ENCODE peak calls at places on chromosomes 3 and 15, in five cellular contexts. D, H, K, O and U are unnamed samples.

GRCh38 chr3:13838421-13838820 is 41.5 kb downstream of the WNT7A start:
- DNase-seq in D (no peak), H (no peak), K (no peak), O (no peak), U (no peak)

GRCh38 chr3:69536306-69537020 is 150.6 kb upstream of the FRMD4B start:
- DNase-seq in D (no peak), H (no peak), K (no peak), O (no peak), U (no peak)

GRCh38 chr3:128409621-128410581 is 56.8 kb downstream of the DNAJB8 start:
- DNase-seq in D (no peak), H (no peak), K (no peak), O (no peak), U (no peak)

GRCh38 chr15:38377547-38378161 is 76.3 kb upstream of the FAM98B start:
- DNase-seq in D (no peak), H (no peak), K (no peak), O (no peak), U (no peak)

GRCh38 chr3:63934484-63934883 is 22.3 kb upstream of the SCAANT1 start:
- DNase-seq in D (no peak), H (no peak), K (no peak), O (no peak), U (no peak)

GRCh38 chr3:40173291-40173710 is 136.2 kb upstream of the EIF1B start:
- DNase-seq in D (no peak), H (no peak), K (no peak), O (no peak), U (no peak)

GRCh38 chr3:48514431-48515227 is 10.7 kb upstream of the SHISA5 start:
- DNase-seq in D (no peak), H (no peak), K (no peak), O (no peak), U (no peak)

GRCh38 chr3:30350901-30351300 is 255.5 kb upstream of the TGFBR2 start:
- DNase-seq in D (no peak), H (no peak), K (no peak), O (no peak), U (no peak)

GRCh38 chr3:41026394-41027177 is 172.7 kb upstream of the CTNNB1 start:
- DNase-seq in D (no peak), H (no peak), K (peak), O (no peak), U (no peak)

GRCh38 chr3:150733936-150734794 is 28.8 kb downstream of the SIAH2 start:
- DNase-seq in D (no peak), H (no peak), K (no peak), O (no peak), U (no peak)

GRCh38 chr3:125042725-125043406 is 12.9 kb downstream of the HEG1 start:
- DNase-seq in D (no peak), H (no peak), K (no peak), O (no peak), U (no peak)

GRCh38 chr3:33173103-33173502 is 45.5 kb downstream of the SUSD5 start:
- DNase-seq in D (no peak), H (no peak), K (no peak), O (no peak), U (no peak)

GRCh38 chr3:159934216-159934615 is 54.4 kb upstream of the IL12A start:
- DNase-seq in D (no peak), H (no peak), K (no peak), O (no peak), U (no peak)

GRCh38 chr15:87082576-87082975 is 1002.9 kb downstream of the AGBL1 start:
- DNase-seq in D (no peak), H (no peak), K (no peak), O (no peak), U (no peak)

GRCh38 chr15:81235781-81236507 is 39.3 kb downstream of the IL16 start:
- DNase-seq in D (no peak), H (no peak), K (no peak), O (no peak), U (no peak)

GRCh38 chr3:133330043-133330442 is 69.8 kb upstream of the BFSP2 start:
- DNase-seq in D (no peak), H (no peak), K (no peak), O (no peak), U (no peak)

GRCh38 chr3:185714085-185714484 is 110.8 kb downstream of the IGF2BP2 start:
- DNase-seq in D (no peak), H (no peak), K (no peak), O (no peak), U (no peak)

GRCh38 chr15:63715818-63716217 is 117.9 kb downstream of the HERC1 start:
- DNase-seq in D (no peak), H (no peak), K (no peak), O (no peak), U (no peak)

GRCh38 chr3:113844622-113845222 is 6.1 kb downstream of the GRAMD1C start:
- DNase-seq in D (no peak), H (no peak), K (no peak), O (no peak), U (no peak)

GRCh38 chr15:79380755-79381499 is 51.2 kb upstream of the MINAR1 start:
- DNase-seq in D (peak), H (peak), K (peak), O (peak), U (peak)

GRCh38 chr3:127536818-127537810 is 53.4 kb downstream of the TPRA1 start:
- DNase-seq in D (no peak), H (no peak), K (no peak), O (no peak), U (no peak)

GRCh38 chr3:4866841-4867240 is 112.4 kb upstream of the BHLHE40 start:
- DNase-seq in D (no peak), H (no peak), K (peak), O (no peak), U (no peak)

GRCh38 chr3:10011644-10012043 is 14.6 kb upstream of the FANCD2 start:
- DNase-seq in D (no peak), H (no peak), K (no peak), O (no peak), U (no peak)

GRCh38 chr3:72891053-72891855 is 3.4 kb downstream of the GXYLT2 start:
- DNase-seq in D (no peak), H (no peak), K (peak), O (no peak), U (no peak)

GRCh38 chr3:62696011-62696410 is 179.2 kb downstream of the CADPS start:
- DNase-seq in D (no peak), H (no peak), K (no peak), O (no peak), U (no peak)

GRCh38 chr3:68070186-68070585 is 415.8 kb upstream of the SUCLG2 start:
- DNase-seq in D (no peak), H (no peak), K (no peak), O (no peak), U (no peak)

GRCh38 chr3:134371542-134372324 is 2.5 kb downstream of the AMOTL2 start:
- DNase-seq in D (no peak), H (no peak), K (no peak), O (peak), U (no peak)
- TF ChIP-seq CTCF in D (no peak), H (no peak), K (no peak), O (peak), U (no peak)

GRCh38 chr15:65083262-65083701 is 6.7 kb downstream of the KBTBD13 start:
- DNase-seq in D (no peak), H (no peak), K (no peak), O (peak), U (no peak)
- TF ChIP-seq CTCF in D (peak), H (no peak), K (no peak), O (peak), U (no peak)

DNA sequence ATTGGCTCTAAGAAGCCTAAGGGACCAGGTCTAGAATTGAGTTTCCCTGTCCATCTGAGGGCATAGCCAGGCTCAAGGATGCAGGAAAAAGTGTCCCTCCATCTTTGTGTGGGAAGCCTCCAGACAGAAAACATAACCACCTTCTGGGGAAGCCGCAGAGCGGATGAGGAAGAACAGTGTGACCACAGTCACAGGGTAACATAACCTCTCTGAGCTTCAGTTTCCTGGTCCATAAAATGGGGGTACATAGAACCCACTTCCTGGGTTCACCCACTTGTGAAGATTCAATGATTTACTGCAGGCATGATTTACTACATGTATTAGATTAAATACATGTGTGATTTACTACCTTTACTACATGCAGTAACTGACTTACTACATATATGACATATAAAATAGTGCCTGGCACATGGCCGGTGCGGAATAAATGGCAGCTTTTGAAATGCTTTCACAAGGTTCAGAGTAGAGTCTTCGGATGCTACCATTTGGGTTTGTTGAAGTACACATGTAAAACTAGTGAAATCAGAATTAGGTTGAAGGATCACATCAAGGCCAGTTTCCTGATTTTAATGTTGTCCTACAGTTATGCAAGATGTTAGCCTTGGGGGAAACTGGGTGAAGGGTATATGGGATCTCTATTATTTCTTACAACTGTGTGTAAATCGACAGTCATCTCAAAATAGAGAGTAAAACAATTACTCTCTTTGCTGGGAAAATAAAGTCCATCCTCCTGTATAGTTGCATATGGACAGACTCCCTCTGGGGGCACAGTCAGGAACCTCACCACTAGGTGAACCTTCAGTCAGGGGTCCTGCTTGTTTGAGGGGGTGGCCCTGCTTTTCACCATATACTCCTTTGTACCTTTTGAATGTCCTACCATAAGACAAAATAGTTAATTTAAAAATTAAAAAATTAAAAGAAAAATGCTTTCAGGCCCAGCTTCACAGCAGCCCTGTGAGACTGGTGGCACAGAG is 86.0 kb downstream of the SEMA5B start:
- DNase-seq in D (no peak), H (no peak), K (no peak), O (no peak), U (no peak)
- TF ChIP-seq CTCF in D (no peak), H (no peak), K (no peak), O (peak), U (peak)

DNA sequence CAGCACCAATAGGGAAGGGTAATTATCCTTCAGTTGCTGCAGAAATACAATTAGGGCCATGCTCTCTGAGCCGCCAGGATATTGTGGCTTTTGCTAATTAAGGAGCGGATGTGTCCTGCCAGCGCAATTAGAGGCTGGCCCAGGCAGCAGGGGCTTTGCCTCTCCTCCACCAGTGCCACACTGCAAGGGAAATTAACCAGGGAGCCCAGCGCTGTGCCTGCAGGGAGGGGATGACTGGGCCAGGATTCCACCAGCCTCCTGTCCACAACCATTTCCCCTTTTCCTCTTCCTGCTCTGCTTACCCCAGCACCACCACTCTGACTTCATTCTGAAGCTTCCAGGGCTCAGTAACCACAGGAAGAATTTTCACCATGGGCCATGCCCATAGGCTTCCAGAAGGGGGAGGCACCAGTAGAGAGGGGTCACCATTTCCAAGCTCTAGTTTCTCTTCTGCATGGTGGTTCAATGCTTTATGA is 10.3 kb upstream of the AEN start:
- DNase-seq in D (no peak), H (no peak), K (no peak), O (no peak), U (no peak)
- TF ChIP-seq CTCF in D (no peak), H (no peak), K (no peak), O (no peak), U (peak)

DNA sequence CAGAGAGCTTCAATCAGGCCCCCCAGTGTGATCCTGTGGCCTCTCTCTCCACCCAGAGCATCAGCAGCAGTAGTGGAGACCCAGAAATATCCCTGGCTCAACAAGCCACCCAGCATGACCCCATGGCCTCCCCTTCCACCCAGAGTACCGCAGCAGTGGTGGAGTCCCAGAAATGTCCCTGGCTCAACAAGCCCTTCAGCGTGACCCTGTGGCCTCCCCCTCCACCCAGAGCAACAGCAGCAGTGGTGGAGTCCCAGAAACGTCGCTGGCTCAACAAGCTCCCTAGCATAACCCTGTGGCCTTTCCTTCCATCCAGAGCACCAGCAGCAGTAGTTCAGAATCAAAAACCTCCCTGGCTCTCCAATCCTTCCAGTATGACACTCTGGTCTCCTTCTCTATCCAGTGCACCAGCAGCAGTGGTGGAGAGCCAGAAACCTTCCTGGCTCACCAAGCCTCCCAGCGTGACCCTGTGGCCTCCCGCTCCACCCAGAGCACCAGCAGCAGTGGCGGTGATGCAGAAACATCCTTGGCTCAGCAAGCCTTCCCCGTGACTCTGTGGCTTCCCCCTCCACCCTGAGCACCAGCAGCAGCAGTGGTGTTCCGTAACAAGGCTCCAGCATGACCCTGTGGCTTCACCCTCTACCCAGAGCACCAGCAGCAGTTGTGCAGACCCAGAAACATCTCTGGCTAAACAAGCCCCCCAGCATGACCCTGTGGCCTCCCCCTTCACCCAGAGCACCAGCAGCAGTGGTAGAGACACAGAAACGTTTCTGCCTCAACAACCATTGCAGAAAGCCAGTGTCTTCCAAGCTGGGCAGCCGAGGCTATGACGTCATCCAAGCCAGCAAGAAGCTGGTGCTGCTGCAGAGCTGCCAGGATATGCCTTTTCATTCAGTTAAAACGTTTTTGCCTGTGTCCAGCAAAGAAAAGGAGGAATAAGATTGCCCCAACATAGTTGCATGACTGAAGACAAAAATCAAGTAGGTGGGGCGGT is 61.3 kb upstream of the TAMM41 start:
- DNase-seq in D (no peak), H (no peak), K (no peak), O (no peak), U (no peak)
- TF ChIP-seq CTCF in D (no peak), H (no peak), K (no peak), O (no peak), U (no peak)

DNA sequence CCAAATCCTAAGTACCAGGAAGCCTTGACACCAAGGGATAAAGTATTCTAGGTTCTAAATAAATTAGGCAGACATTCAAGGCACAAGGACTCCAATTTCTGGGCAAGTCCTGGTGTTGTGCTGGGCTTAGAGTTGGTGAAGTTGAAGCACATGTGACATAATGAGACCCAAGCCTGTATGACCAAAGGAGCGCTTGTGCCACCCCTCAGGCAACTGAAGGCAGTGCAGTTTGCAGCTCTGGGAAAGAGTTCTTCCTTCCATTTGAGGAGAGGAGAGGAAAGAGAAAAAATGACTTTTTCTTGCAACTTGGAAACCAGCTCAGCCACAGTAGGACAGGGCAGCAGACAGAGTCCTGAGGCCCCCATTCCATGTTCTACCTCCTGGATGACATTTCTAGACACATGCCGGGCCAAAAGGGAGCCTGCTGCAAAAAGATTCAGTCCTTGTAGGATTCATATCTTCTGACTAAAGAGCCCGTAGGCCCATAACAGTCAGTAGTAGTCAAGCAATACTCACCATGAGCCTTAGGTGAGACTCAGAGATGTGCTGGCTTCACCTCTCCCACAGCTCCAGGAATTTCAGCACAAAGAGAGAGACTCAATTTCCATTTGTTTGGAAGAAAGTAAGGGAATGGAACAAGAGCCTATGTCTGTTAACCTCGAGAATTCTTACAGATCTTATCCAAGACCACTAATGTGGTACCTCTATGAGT is 588.8 kb upstream of the BCHE start:
- DNase-seq in D (no peak), H (no peak), K (no peak), O (no peak), U (no peak)
- TF ChIP-seq CTCF in D (no peak), H (no peak), K (no peak), O (no peak), U (no peak)